ENCODE peak calls at places on chromosome 1, in four cellular contexts. One of them, this sample, is unnamed.

GRCh38 chr1:83509229-83509870 is 489.6 kb downstream of the TTLL7 start:
- DNase-seq in stimulated activated naive CD8-positive, alpha-beta T cell treated with anti-CD3 and anti-CD28 coated beads, Interleukin-15, amount 100 ng/mL, for 72 hours: no peak
- DNase-seq in effector memory CD4-positive, alpha-beta T cell: no peak
- DNase-seq in endothelial cell: no peak
- DNase-seq in this sample: peak

GRCh38 chr1:59292557-59292956 is 4.3 kb upstream of the FGGY start:
- DNase-seq in effector memory CD4-positive, alpha-beta T cell: no peak
- DNase-seq in endothelial cell: no peak
- DNase-seq in stimulated activated naive CD8-positive, alpha-beta T cell treated with anti-CD3 and anti-CD28 coated beads, Interleukin-15, amount 100 ng/mL, for 72 hours: no peak
- DNase-seq in this sample: peak

GRCh38 chr1:54671985-54672608 is 30.5 kb downstream of the MROH7 start:
- DNase-seq in effector memory CD4-positive, alpha-beta T cell: peak
- DNase-seq in endothelial cell: peak
- DNase-seq in stimulated activated naive CD8-positive, alpha-beta T cell treated with anti-CD3 and anti-CD28 coated beads, Interleukin-15, amount 100 ng/mL, for 72 hours: peak
- DNase-seq in this sample: peak

GRCh38 chr1:19664453-19665043 is at the start of gene HTR6:
- DNase-seq in endothelial cell: no peak
- DNase-seq in stimulated activated naive CD8-positive, alpha-beta T cell treated with anti-CD3 and anti-CD28 coated beads, Interleukin-15, amount 100 ng/mL, for 72 hours: no peak
- DNase-seq in effector memory CD4-positive, alpha-beta T cell: no peak
- DNase-seq in this sample: no peak

GRCh38 chr1:172951728-172952365 is 98.9 kb downstream of the TNFSF18 start:
- DNase-seq in effector memory CD4-positive, alpha-beta T cell: no peak
- DNase-seq in endothelial cell: no peak
- DNase-seq in stimulated activated naive CD8-positive, alpha-beta T cell treated with anti-CD3 and anti-CD28 coated beads, Interleukin-15, amount 100 ng/mL, for 72 hours: no peak
- DNase-seq in this sample: peak

GRCh38 chr1:200464784-200465400 is 55.1 kb upstream of the ZNF281 start:
- DNase-seq in stimulated activated naive CD8-positive, alpha-beta T cell treated with anti-CD3 and anti-CD28 coated beads, Interleukin-15, amount 100 ng/mL, for 72 hours: no peak
- DNase-seq in endothelial cell: no peak
- DNase-seq in effector memory CD4-positive, alpha-beta T cell: no peak
- DNase-seq in this sample: no peak

GRCh38 chr1:245956225-245956624 is 550.9 kb downstream of the SMYD3 start:
- DNase-seq in stimulated activated naive CD8-positive, alpha-beta T cell treated with anti-CD3 and anti-CD28 coated beads, Interleukin-15, amount 100 ng/mL, for 72 hours: peak
- DNase-seq in endothelial cell: no peak
- DNase-seq in effector memory CD4-positive, alpha-beta T cell: no peak
- DNase-seq in this sample: no peak

GRCh38 chr1:30919025-30919881 is 10.7 kb upstream of the SDC3 start:
- DNase-seq in stimulated activated naive CD8-positive, alpha-beta T cell treated with anti-CD3 and anti-CD28 coated beads, Interleukin-15, amount 100 ng/mL, for 72 hours: no peak
- DNase-seq in effector memory CD4-positive, alpha-beta T cell: no peak
- DNase-seq in endothelial cell: no peak
- DNase-seq in this sample: peak

GRCh38 chr1:28078680-28079626 is 9.5 kb downstream of the EYA3 start:
- DNase-seq in stimulated activated naive CD8-positive, alpha-beta T cell treated with anti-CD3 and anti-CD28 coated beads, Interleukin-15, amount 100 ng/mL, for 72 hours: no peak
- DNase-seq in effector memory CD4-positive, alpha-beta T cell: no peak
- DNase-seq in endothelial cell: no peak
- DNase-seq in this sample: peak

GRCh38 chr1:212488436-212489283 is 55.9 kb downstream of the NENF start:
- DNase-seq in effector memory CD4-positive, alpha-beta T cell: no peak
- DNase-seq in endothelial cell: no peak
- DNase-seq in stimulated activated naive CD8-positive, alpha-beta T cell treated with anti-CD3 and anti-CD28 coated beads, Interleukin-15, amount 100 ng/mL, for 72 hours: peak
- DNase-seq in this sample: peak

GRCh38 chr1:155127105-155127671 is 488 bp upstream of the EFNA1 start:
- DNase-seq in stimulated activated naive CD8-positive, alpha-beta T cell treated with anti-CD3 and anti-CD28 coated beads, Interleukin-15, amount 100 ng/mL, for 72 hours: no peak
- DNase-seq in effector memory CD4-positive, alpha-beta T cell: no peak
- DNase-seq in endothelial cell: peak
- DNase-seq in this sample: peak

GRCh38 chr1:44985747-44986359 is 542 bp downstream of the EIF2B3 start:
- DNase-seq in effector memory CD4-positive, alpha-beta T cell: no peak
- DNase-seq in stimulated activated naive CD8-positive, alpha-beta T cell treated with anti-CD3 and anti-CD28 coated beads, Interleukin-15, amount 100 ng/mL, for 72 hours: no peak
- DNase-seq in endothelial cell: no peak
- DNase-seq in this sample: no peak

GRCh38 chr1:53944469-53945182 is 873 bp downstream of the IFT25 start:
- DNase-seq in endothelial cell: no peak
- DNase-seq in stimulated activated naive CD8-positive, alpha-beta T cell treated with anti-CD3 and anti-CD28 coated beads, Interleukin-15, amount 100 ng/mL, for 72 hours: no peak
- DNase-seq in effector memory CD4-positive, alpha-beta T cell: no peak
- DNase-seq in this sample: no peak

GRCh38 chr1:91883470-91883869 is 2.5 kb downstream of the TGFBR3 start:
- DNase-seq in effector memory CD4-positive, alpha-beta T cell: no peak
- DNase-seq in endothelial cell: no peak
- DNase-seq in stimulated activated naive CD8-positive, alpha-beta T cell treated with anti-CD3 and anti-CD28 coated beads, Interleukin-15, amount 100 ng/mL, for 72 hours: no peak
- DNase-seq in this sample: peak

GRCh38 chr1:200762089-200762488 is 23.4 kb downstream of the CAMSAP2 start:
- DNase-seq in effector memory CD4-positive, alpha-beta T cell: no peak
- DNase-seq in stimulated activated naive CD8-positive, alpha-beta T cell treated with anti-CD3 and anti-CD28 coated beads, Interleukin-15, amount 100 ng/mL, for 72 hours: no peak
- DNase-seq in endothelial cell: no peak
- DNase-seq in this sample: no peak

GRCh38 chr1:118899340-118899739 is 88.8 kb downstream of the TBX15 start:
- DNase-seq in effector memory CD4-positive, alpha-beta T cell: no peak
- DNase-seq in endothelial cell: no peak
- DNase-seq in stimulated activated naive CD8-positive, alpha-beta T cell treated with anti-CD3 and anti-CD28 coated beads, Interleukin-15, amount 100 ng/mL, for 72 hours: no peak
- DNase-seq in this sample: peak

GRCh38 chr1:115006191-115006590 is 23.4 kb upstream of the TSHB start:
- DNase-seq in stimulated activated naive CD8-positive, alpha-beta T cell treated with anti-CD3 and anti-CD28 coated beads, Interleukin-15, amount 100 ng/mL, for 72 hours: no peak
- DNase-seq in endothelial cell: no peak
- DNase-seq in effector memory CD4-positive, alpha-beta T cell: no peak
- DNase-seq in this sample: no peak

GRCh38 chr1:230077436-230078221 is 10.6 kb downstream of the GALNT2 start:
- DNase-seq in effector memory CD4-positive, alpha-beta T cell: no peak
- DNase-seq in endothelial cell: no peak
- DNase-seq in stimulated activated naive CD8-positive, alpha-beta T cell treated with anti-CD3 and anti-CD28 coated beads, Interleukin-15, amount 100 ng/mL, for 72 hours: no peak
- DNase-seq in this sample: no peak

GRCh38 chr1:173330149-173330951 is 123.2 kb upstream of the TNFSF4 start:
- DNase-seq in effector memory CD4-positive, alpha-beta T cell: no peak
- DNase-seq in endothelial cell: no peak
- DNase-seq in stimulated activated naive CD8-positive, alpha-beta T cell treated with anti-CD3 and anti-CD28 coated beads, Interleukin-15, amount 100 ng/mL, for 72 hours: no peak
- DNase-seq in this sample: peak

GRCh38 chr1:112196731-112197130 is 199.3 kb upstream of the CTTNBP2NL start:
- DNase-seq in effector memory CD4-positive, alpha-beta T cell: no peak
- DNase-seq in endothelial cell: no peak
- DNase-seq in stimulated activated naive CD8-positive, alpha-beta T cell treated with anti-CD3 and anti-CD28 coated beads, Interleukin-15, amount 100 ng/mL, for 72 hours: no peak
- DNase-seq in this sample: no peak

GRCh38 chr1:75908717-75909152 is 23.5 kb downstream of the ASB17 start:
- DNase-seq in stimulated activated naive CD8-positive, alpha-beta T cell treated with anti-CD3 and anti-CD28 coated beads, Interleukin-15, amount 100 ng/mL, for 72 hours: no peak
- DNase-seq in effector memory CD4-positive, alpha-beta T cell: no peak
- DNase-seq in endothelial cell: peak
- DNase-seq in this sample: peak

GRCh38 chr1:2611034-2611501 is 21.7 kb downstream of the MMEL1 start:
- DNase-seq in effector memory CD4-positive, alpha-beta T cell: no peak
- DNase-seq in stimulated activated naive CD8-positive, alpha-beta T cell treated with anti-CD3 and anti-CD28 coated beads, Interleukin-15, amount 100 ng/mL, for 72 hours: no peak
- DNase-seq in endothelial cell: peak
- DNase-seq in this sample: no peak